ENCODE peak calls at places on chromosomes 1 and 21, in four cellular contexts. U, V, R and P are unnamed samples.

GRCh38 chr1:183493540-183494245 is 21.4 kb downstream of the SMG7 start:
- DNase-seq in U (no peak), R (peak), V (no peak), P (no peak)

GRCh38 chr21:45341779-45342178 is 54.1 kb upstream of the POFUT2 start:
- DNase-seq in R (peak), V (no peak), U (no peak), P (no peak)

GRCh38 chr21:28832013-28832714 is 160.5 kb downstream of the LTN1 start:
- DNase-seq in U (no peak), R (peak), V (no peak), P (no peak)

GRCh38 chr21:41698071-41698470 is 68.8 kb downstream of the RIPK4 start:
- DNase-seq in U (peak), R (no peak), V (no peak), P (no peak)

GRCh38 chr1:170145691-170146676 is at the start of gene NTMT2:
- DNase-seq in V (no peak), U (no peak), R (peak), P (no peak)

GRCh38 chr1:14740016-14740415 is 141.5 kb downstream of the KAZN start:
- DNase-seq in V (no peak), U (no peak), R (peak), P (no peak)

GRCh38 chr1:223102797-223103533 is 40.1 kb downstream of the TLR5 start:
- DNase-seq in V (no peak), U (no peak), R (no peak), P (no peak)

GRCh38 chr1:74570797-74571492 is 58.5 kb upstream of the LRRC53 start:
- DNase-seq in U (no peak), R (no peak), V (no peak), P (no peak)

GRCh38 chr1:216566809-216567208 is 143.6 kb upstream of the USH2A start:
- DNase-seq in V (no peak), R (peak), U (no peak), P (no peak)

GRCh38 chr1:176878750-176879536 is 285.6 kb downstream of the ASTN1 start:
- DNase-seq in V (no peak), U (no peak), R (no peak), P (no peak)

GRCh38 chr1:88683516-88683847 is 591 bp upstream of the PKN2 start:
- DNase-seq in U (peak), R (peak), V (peak), P (no peak)

GRCh38 chr1:248825136-248825535 is 579 bp downstream of the SH3BP5L start:
- DNase-seq in V (peak), U (no peak), R (no peak), P (no peak)

GRCh38 chr1:24393892-24394291 is 19.7 kb downstream of the STPG1 start:
- DNase-seq in U (peak), R (no peak), V (no peak), P (no peak)

GRCh38 chr1:3516911-3517310 is 62.4 kb downstream of the ARHGEF16 start:
- DNase-seq in V (no peak), R (no peak), U (no peak), P (no peak)

GRCh38 chr1:6580119-6580587 is 359 bp downstream of the ZBTB48 start:
- DNase-seq in U (no peak), R (peak), V (no peak), P (no peak)

GRCh38 chr1:168431882-168432281 is 111.9 kb downstream of the XCL2 start:
- DNase-seq in U (no peak), R (no peak), V (no peak), P (no peak)

GRCh38 chr1:111441573-111442192 is 7.4 kb downstream of the WDR77 start:
- DNase-seq in V (peak), R (peak), U (no peak), P (no peak)

GRCh38 chr1:160740133-160740688 is 1.2 kb downstream of the SLAMF7 start:
- DNase-seq in V (no peak), U (no peak), R (no peak), P (no peak)

GRCh38 chr21:39004776-39005605 is 178.3 kb downstream of the PSMG1 start:
- DNase-seq in U (peak), V (no peak), R (peak), P (no peak)

GRCh38 chr1:51193564-51193963 is 42.5 kb upstream of the RNF11 start:
- DNase-seq in U (no peak), R (no peak), V (no peak), P (no peak)

GRCh38 chr1:242811092-242811840 is 286.8 kb upstream of the PLD5 start:
- DNase-seq in R (no peak), U (no peak), V (no peak), P (no peak)

GRCh38 chr1:182143154-182143657 is 81.7 kb upstream of the ZNF648 start:
- DNase-seq in R (peak), U (peak), V (peak), P (no peak)

GRCh38 chr1:75514270-75514669 is 96.6 kb downstream of the SLC44A5 start:
- DNase-seq in V (no peak), U (no peak), R (no peak), P (no peak)

GRCh38 chr1:207748737-207749528 is 2.9 kb upstream of the CD46 start:
- DNase-seq in R (no peak), U (no peak), V (no peak), P (no peak)

DNA sequence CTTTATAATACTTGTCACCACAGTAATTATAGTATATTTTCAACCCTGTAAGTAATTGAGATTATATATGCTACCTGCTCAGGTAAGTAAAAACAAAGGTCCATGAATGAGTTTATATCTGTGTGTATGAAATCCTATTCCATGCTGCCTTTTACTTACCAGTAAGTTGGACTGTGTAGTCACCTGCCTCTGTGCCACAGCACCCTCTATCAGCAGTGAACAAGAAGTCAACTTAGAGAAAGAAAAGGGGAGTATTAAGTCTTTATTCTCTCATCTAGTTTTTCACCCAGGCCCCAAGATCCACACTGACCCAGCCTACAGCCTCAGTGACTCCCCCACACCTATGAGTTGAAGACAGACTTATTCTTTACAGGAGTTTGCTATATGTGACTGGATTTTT is 36.9 kb upstream of the IFI16 start:
- DNase-seq in U (no peak), R (peak), V (no peak), P (no peak)
- TF ChIP-seq CTCF in U (no peak), R (peak), V (no peak), P (no peak)

GRCh38 chr1:59568158-59568935 is 246.4 kb upstream of the HOOK1 start:
- DNase-seq in R (peak), U (no peak), V (no peak), P (no peak)
- TF ChIP-seq CTCF in R (peak), U (no peak), V (no peak), P (peak)

GRCh38 chr1:220225957-220226356 is 46.3 kb downstream of the RAB3GAP2 start:
- DNase-seq in V (no peak), R (no peak), U (no peak), P (no peak)

GRCh38 chr1:220224611-220225124 is 47.6 kb downstream of the RAB3GAP2 start:
- DNase-seq in V (no peak), R (no peak), U (no peak), P (no peak)

GRCh38 chr1:220224033-220224432 is 48.2 kb downstream of the RAB3GAP2 start:
- DNase-seq in U (no peak), V (no peak), R (no peak), P (no peak)

GRCh38 chr1:220226752-220227151 is 45.5 kb downstream of the RAB3GAP2 start:
- DNase-seq in R (peak), V (no peak), U (no peak), P (no peak)

GRCh38 chr1:220227393-220227792 is 44.9 kb downstream of the RAB3GAP2 start:
- DNase-seq in V (no peak), U (no peak), R (no peak), P (no peak)
- TF ChIP-seq CTCF in V (no peak), U (no peak), R (no peak), P (no peak)

GRCh38 chr1:22105611-22106207 is 37.2 kb downstream of the WNT4 start:
- DNase-seq in U (no peak), V (no peak), R (peak), P (no peak)
- TF ChIP-seq CTCF in U (peak), V (peak), R (peak), P (peak)